ENCODE peak calls at places on chromosomes 16 and 17, in four cellular contexts. S is uterus, B is COR-L47, U is ELR. E is an unnamed sample.

GRCh38 chr17:42403150-42403549 is 14.9 kb upstream of the STAT3 start:
- DNase-seq in S (no peak), B (no peak), U (no peak), E (no peak)

GRCh38 chr16:69171325-69172095 is 15.5 kb upstream of the SNTB2 start:
- DNase-seq in S (no peak), B (no peak), U (no peak), E (peak)

GRCh38 chr16:29029168-29029994 is 44.5 kb downstream of the LAT start:
- DNase-seq in S (no peak), B (no peak), U (peak), E (peak)

GRCh38 chr16:29777576-29778360 is at the start of gene ZG16:
- DNase-seq in S (no peak), B (no peak), U (no peak), E (no peak)

GRCh38 chr16:71762186-71762585 is 37.7 kb upstream of the PHLPP2 start:
- DNase-seq in S (no peak), B (no peak), U (peak), E (peak)

GRCh38 chr17:64984776-64985521 is 65.7 kb upstream of the LRRC37A3 start:
- DNase-seq in S (peak), B (no peak), U (peak), E (peak)

GRCh38 chr17:17532991-17533390 is 36.8 kb upstream of the RASD1 start:
- DNase-seq in S (no peak), B (no peak), U (no peak), E (no peak)

GRCh38 chr17:20066253-20066652 is 57.1 kb downstream of the SPECC1 start:
- DNase-seq in S (peak), B (no peak), U (peak), E (peak)

GRCh38 chr16:84629580-84629979 is 11.7 kb upstream of the COTL1 start:
- DNase-seq in S (no peak), B (no peak), U (no peak), E (no peak)

GRCh38 chr16:67389911-67390815 is 3.1 kb downstream of the TPPP3 start:
- DNase-seq in S (no peak), B (no peak), U (no peak), E (no peak)

GRCh38 chr17:61340431-61340830 is 59.2 kb upstream of the TBX2 start:
- DNase-seq in S (no peak), B (no peak), U (peak), E (no peak)

GRCh38 chr16:11012841-11013240 is 68.5 kb downstream of the CLEC16A start:
- DNase-seq in S (no peak), B (no peak), U (no peak), E (no peak)

GRCh38 chr17:66667491-66668030 is 167.4 kb upstream of the CACNG5 start:
- DNase-seq in S (no peak), B (no peak), U (no peak), E (no peak)

GRCh38 chr17:54859187-54859586 is 41.5 kb upstream of the TOM1L1 start:
- DNase-seq in S (no peak), B (no peak), U (no peak), E (no peak)

GRCh38 chr17:49076575-49077384 is 55.8 kb upstream of the B4GALNT2 start:
- DNase-seq in S (no peak), B (no peak), U (peak), E (peak)

GRCh38 chr16:471353-472198 is 46.1 kb downstream of the RAB11FIP3 start:
- DNase-seq in S (no peak), B (peak), U (no peak), E (peak)

GRCh38 chr16:19861069-19861468 is 23.6 kb downstream of the GPRC5B start:
- DNase-seq in S (no peak), B (no peak), U (no peak), E (no peak)

E was measured in GM23248.